ENCODE peak calls at places on chromosomes 11 and 22, in nine cellular contexts. I, P, X, D, J, R, Q, B and O are unnamed samples.

GRCh38 chr22:30650508-30651116 is 15.0 kb downstream of the SLC35E4 start:
- DNase-seq in I (no peak), P (no peak), X (no peak), D (no peak), J (no peak), R (no peak), Q (no peak), B (no peak), O (no peak)

GRCh38 chr11:64803163-64803845 is at the start of gene MAP4K2:
- DNase-seq in I (peak; percentile 89), P (peak; percentile 88), X (peak; percentile 90), D (peak; percentile 97), J (peak; percentile 93), R (peak; percentile 93), Q (peak; percentile 74), B (peak; percentile 70), O (peak; percentile 79)

GRCh38 chr11:126186708-126187481 is 24.6 kb downstream of the RPUSD4 start:
- DNase-seq in I (no peak), P (no peak), X (no peak), D (peak; percentile 34), J (no peak), R (no peak), Q (no peak), B (no peak), O (no peak)

GRCh38 chr11:132992838-132993680 is 539.2 kb downstream of the OPCML start:
- DNase-seq in I (no peak), P (no peak), X (no peak), D (peak; percentile 73), J (no peak), R (no peak), Q (peak; percentile 23), B (peak; percentile 55), O (no peak)

GRCh38 chr11:115117931-115118479 is 386.2 kb downstream of the CADM1 start:
- DNase-seq in I (no peak), P (no peak), X (no peak), D (peak; percentile 35), J (no peak), R (no peak), Q (no peak), B (no peak), O (no peak)

GRCh38 chr22:28425211-28425610 is 254.4 kb downstream of the TTC28 start:
- DNase-seq in I (no peak), P (no peak), X (no peak), D (no peak), J (no peak), R (no peak), Q (no peak), B (no peak), O (no peak)

GRCh38 chr11:107682182-107682971 is 29.5 kb downstream of the SLN start:
- DNase-seq in I (no peak), P (no peak), X (no peak), D (no peak), J (no peak), R (no peak), Q (no peak), B (no peak), O (no peak)

GRCh38 chr11:11263238-11264030 is 89.6 kb downstream of the CSNK2A3 start:
- DNase-seq in I (peak; percentile 17), P (peak; percentile 35), X (no peak), D (no peak), J (no peak), R (no peak), Q (no peak), B (peak; percentile 11), O (no peak)

GRCh38 chr11:69154211-69154913 is 1.4 kb upstream of the SMIM38 start:
- DNase-seq in I (no peak), P (no peak), X (no peak), D (no peak), J (no peak), R (no peak), Q (no peak), B (no peak), O (no peak)

GRCh38 chr11:27205779-27206549 is 157.1 kb downstream of the CCDC34 start:
- DNase-seq in I (no peak), P (no peak), X (no peak), D (no peak), J (no peak), R (no peak), Q (no peak), B (no peak), O (no peak)

GRCh38 chr11:1864831-1865665 is 12.2 kb downstream of the LSP1 start:
- DNase-seq in I (no peak), P (no peak), X (peak; percentile 57), D (peak; percentile 36), J (no peak), R (no peak), Q (no peak), B (no peak), O (no peak)

GRCh38 chr11:117083011-117083940 is 15.0 kb downstream of the SIK3 start:
- DNase-seq in I (no peak), P (no peak), X (no peak), D (peak; percentile 54), J (no peak), R (no peak), Q (peak; percentile 49), B (no peak), O (peak; percentile 67)

GRCh38 chr11:112281776-112282175 is 21.1 kb upstream of the PLET1 start:
- DNase-seq in I (peak; percentile 33), P (no peak), X (no peak), D (no peak), J (no peak), R (no peak), Q (no peak), B (no peak), O (no peak)

GRCh38 chr22:22935546-22936157 is 48.0 kb downstream of the IGLL5 start:
- DNase-seq in I (peak; percentile 99), P (no peak), X (peak; percentile 9), D (no peak), J (no peak), R (no peak), Q (no peak), B (no peak), O (no peak)

GRCh38 chr11:17531818-17532131 is 12.4 kb downstream of the USH1C start:
- DNase-seq in I (no peak), P (no peak), X (no peak), D (no peak), J (no peak), R (no peak), Q (no peak), B (peak; percentile 63), O (peak; percentile 50)

GRCh38 chr11:17778956-17779860 is 44.6 kb downstream of the KCNC1 start:
- DNase-seq in I (no peak), P (no peak), X (no peak), D (no peak), J (no peak), R (no peak), Q (no peak), B (no peak), O (no peak)

GRCh38 chr22:48886604-48887393 is 940.9 kb downstream of the BRD1 start:
- DNase-seq in I (no peak), P (no peak), X (no peak), D (no peak), J (peak; percentile 38), R (no peak), Q (no peak), B (no peak), O (no peak)

GRCh38 chr11:132062541-132062940 is 692.1 kb downstream of the NTM start:
- DNase-seq in I (no peak), P (no peak), X (no peak), D (no peak), J (no peak), R (no peak), Q (peak; percentile 72), B (peak; percentile 93), O (peak; percentile 54)

GRCh38 chr11:259374-259773 is 18.8 kb upstream of the NLRP6 start:
- DNase-seq in I (no peak), P (no peak), X (no peak), D (no peak), J (no peak), R (no peak), Q (no peak), B (no peak), O (no peak)

DNA sequence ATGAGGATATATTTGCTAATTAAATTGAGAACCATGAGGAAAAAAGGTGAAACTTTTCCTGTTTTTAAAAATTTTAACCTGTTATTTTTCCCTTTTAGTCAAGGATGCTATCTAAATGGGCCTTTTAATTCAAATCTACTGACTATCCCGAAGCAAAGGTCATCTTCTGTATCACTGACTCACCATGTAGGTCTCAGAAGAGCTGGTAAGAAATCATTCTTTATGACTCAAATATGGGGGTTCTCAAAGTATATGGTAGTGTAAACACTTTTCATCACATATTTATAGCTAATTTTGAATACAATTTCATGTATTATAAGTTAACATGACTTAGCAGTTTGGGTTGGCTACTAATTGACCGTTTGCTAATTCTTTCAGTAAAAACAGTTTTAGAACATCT is 88.2 kb downstream of the CYP2R1 start:
- DNase-seq in I (no peak), P (no peak), X (no peak), D (no peak), J (no peak), R (no peak), Q (no peak), B (no peak), O (no peak)
- TF ChIP-seq CTCF in I (no peak), P (no peak), X (no peak), D (no peak), J (no peak), R (no peak), Q (no peak), B (no peak), O (no peak)

GRCh38 chr11:72348250-72348649 is 86.1 kb downstream of the CLPB start:
- DNase-seq in I (no peak), P (no peak), X (no peak), D (no peak), J (no peak), R (no peak), Q (no peak), B (no peak), O (no peak)
- TF ChIP-seq CTCF in I (no peak), P (no peak), X (no peak), D (no peak), J (no peak), R (no peak), Q (no peak), B (no peak), O (no peak)

GRCh38 chr11:45211732-45212131 is 65.3 kb downstream of the PRDM11 start:
- DNase-seq in I (no peak), P (no peak), X (no peak), D (no peak), J (no peak), R (no peak), Q (no peak), B (no peak), O (no peak)
- TF ChIP-seq CTCF in I (no peak), P (no peak), X (no peak), D (peak; percentile 8), J (no peak), R (no peak), Q (no peak), B (no peak), O (peak; percentile 3)

DNA sequence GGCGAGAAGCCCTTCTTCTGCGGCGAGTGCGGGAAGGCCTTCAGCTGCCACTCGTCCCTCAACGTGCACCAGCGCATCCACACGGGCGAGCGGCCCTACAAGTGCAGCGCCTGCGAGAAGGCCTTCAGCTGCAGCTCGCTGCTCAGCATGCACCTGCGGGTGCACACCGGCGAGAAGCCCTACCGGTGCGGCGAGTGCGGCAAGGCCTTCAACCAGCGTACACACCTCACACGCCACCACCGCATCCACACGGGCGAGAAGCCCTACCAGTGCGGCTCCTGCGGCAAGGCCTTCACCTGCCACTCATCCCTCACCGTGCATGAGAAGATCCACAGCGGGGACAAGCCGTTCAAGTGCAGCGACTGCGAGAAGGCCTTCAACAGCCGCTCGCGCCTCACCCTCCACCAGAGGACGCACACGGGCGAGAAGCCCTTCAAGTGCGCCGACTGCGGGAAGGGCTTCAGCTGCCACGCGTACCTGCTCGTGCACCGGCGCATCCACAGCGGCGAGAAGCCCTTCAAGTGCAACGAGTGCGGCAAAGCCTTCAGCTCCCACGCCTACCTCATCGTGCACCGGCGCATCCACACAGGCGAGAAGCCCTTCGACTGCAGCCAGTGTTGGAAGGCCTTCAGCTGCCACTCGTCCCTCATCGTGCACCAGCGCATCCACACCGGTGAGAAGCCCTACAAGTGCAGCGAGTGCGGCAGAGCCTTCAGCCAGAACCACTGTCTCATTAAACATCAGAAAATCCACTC is 12.2 kb downstream of the ZNF74 start:
- DNase-seq in I (no peak), P (no peak), X (no peak), D (no peak), J (peak; percentile 68), R (no peak), Q (no peak), B (no peak), O (no peak)
- TF ChIP-seq CTCF in I (no peak), P (no peak), X (no peak), D (no peak), J (no peak), R (no peak), Q (no peak), B (no peak), O (no peak)